ENCODE peak calls at places on chromosomes 6 and 20, in six cellular contexts. L is COR-L47; T is ecto neural progenitor cell; X is mammary epithelial cell; J is GM04504; W is naive thymus-derived CD8-positive, alpha-beta T cell. Z is an unnamed sample.

GRCh38 chr20:32282461-32282860 is 5.0 kb downstream of the KIF3B start:
- DNase-seq in X (no peak), T (no peak), L (peak), J (no peak), W (no peak), Z (no peak)

GRCh38 chr20:40986774-40987173 is 41.8 kb upstream of the TOP1 start:
- DNase-seq in T (no peak), W (no peak), X (no peak), J (no peak), L (no peak), Z (no peak)

GRCh38 chr6:3794092-3794491 is 42.6 kb upstream of the PXDC1 start:
- DNase-seq in J (no peak), W (no peak), X (no peak), L (no peak), T (no peak), Z (no peak)

GRCh38 chr6:44704240-44705150 is 317.0 kb downstream of the CDC5L start:
- DNase-seq in J (no peak), L (no peak), X (no peak), T (no peak), W (no peak), Z (no peak)

GRCh38 chr6:161486326-161486725 is 212.5 kb upstream of the AGPAT4 start:
- DNase-seq in L (no peak), J (no peak), W (no peak), X (peak), T (no peak), Z (peak)

GRCh38 chr6:22081709-22082108 is 215.1 kb downstream of the PRL start:
- DNase-seq in J (no peak), X (no peak), W (no peak), L (no peak), T (no peak), Z (no peak)

GRCh38 chr6:52388790-52389189 is 26.8 kb downstream of the PAQR8 start:
- DNase-seq in L (no peak), J (no peak), T (no peak), X (no peak), W (no peak), Z (no peak)

GRCh38 chr20:17635846-17636245 is 46.2 kb downstream of the RRBP1 start:
- DNase-seq in X (no peak), T (no peak), J (no peak), W (no peak), L (no peak), Z (no peak)

GRCh38 chr20:11277170-11277569 is 603.4 kb upstream of the JAG1 start:
- DNase-seq in J (no peak), L (no peak), X (no peak), W (no peak), T (no peak), Z (no peak)

GRCh38 chr6:30500421-30501069 is 11.2 kb downstream of the HLA-E start:
- DNase-seq in W (no peak), X (no peak), L (no peak), J (no peak), T (no peak), Z (no peak)

GRCh38 chr6:49327005-49327404 is 136.0 kb downstream of the MMUT start:
- DNase-seq in L (no peak), J (no peak), X (no peak), W (no peak), T (no peak), Z (no peak)

GRCh38 chr6:26075063-26075717 is 12.0 kb upstream of the HFE start:
- DNase-seq in T (no peak), J (no peak), L (no peak), W (no peak), X (no peak), Z (no peak)

GRCh38 chr20:17992224-17992637 is 23.4 kb downstream of the MGME1 start:
- DNase-seq in L (no peak), W (no peak), T (no peak), J (no peak), X (no peak), Z (no peak)

GRCh38 chr6:131061771-131062160 is 1.3 kb downstream of the EPB41L2 start:
- DNase-seq in W (no peak), X (no peak), J (no peak), T (no peak), L (no peak), Z (no peak)

GRCh38 chr6:13511913-13512717 is 24.7 kb upstream of the GFOD1 start:
- DNase-seq in T (no peak), X (no peak), W (no peak), J (no peak), L (no peak), Z (no peak)

GRCh38 chr20:63955281-63955845 is 853 bp downstream of the UCKL1 start:
- DNase-seq in T (peak), X (no peak), L (peak), J (no peak), W (peak), Z (no peak)

GRCh38 chr6:136640132-136640915 is 90.1 kb upstream of the MAP7 start:
- DNase-seq in X (peak), W (no peak), T (no peak), L (no peak), J (peak), Z (no peak)

GRCh38 chr6:43246301-43247114 is 3.2 kb downstream of the TTBK1 start:
- DNase-seq in W (no peak), X (no peak), T (peak), L (no peak), J (no peak), Z (no peak)

GRCh38 chr20:10524643-10525042 is 89.5 kb downstream of the SLX4IP start:
- DNase-seq in J (no peak), W (no peak), L (peak), T (no peak), X (peak), Z (peak)

GRCh38 chr6:85923013-85923430 is 280.3 kb upstream of the SYNCRIP start:
- DNase-seq in W (no peak), T (peak), J (peak), L (peak), X (peak), Z (peak)

GRCh38 chr6:40958740-40959139 is 80.3 kb downstream of the UNC5CL start:
- DNase-seq in X (no peak), T (no peak), L (no peak), J (no peak), W (no peak), Z (no peak)

GRCh38 chr6:83417880-83418663 is 12.8 kb downstream of the ME1 start:
- DNase-seq in W (no peak), J (no peak), T (no peak), L (peak), X (peak), Z (peak)

GRCh38 chr20:32603046-32603726 is 18.1 kb upstream of the NOL4L start:
- DNase-seq in J (no peak), X (no peak), W (no peak), T (no peak), L (no peak), Z (no peak)